ENCODE peak calls at places on chromosomes 4 and X, in five cellular contexts. One of them, this sample, is unnamed.

GRCh38 chr4:81351653-81352455 is 119.9 kb downstream of the RASGEF1B start:
- DNase-seq in Peyer's patch: peak
- DNase-seq in GM12865: peak
- DNase-seq in foreskin fibroblast: peak
- DNase-seq in tibial nerve: peak
- DNase-seq in this sample: peak

GRCh38 chr4:119151161-119151560 is 15.5 kb downstream of the MYOZ2 start:
- DNase-seq in tibial nerve: no peak
- DNase-seq in Peyer's patch: no peak
- DNase-seq in foreskin fibroblast: no peak
- DNase-seq in GM12865: no peak
- DNase-seq in this sample: no peak

GRCh38 chr4:163607292-163607691 is 112.8 kb downstream of the TMA16 start:
- DNase-seq in GM12865: no peak
- DNase-seq in Peyer's patch: no peak
- DNase-seq in foreskin fibroblast: no peak
- DNase-seq in tibial nerve: no peak
- DNase-seq in this sample: no peak

GRCh38 chr4:184310171-184310567 is 92.5 kb upstream of the ENPP6 start:
- DNase-seq in GM12865: peak
- DNase-seq in Peyer's patch: peak
- DNase-seq in foreskin fibroblast: no peak
- DNase-seq in tibial nerve: no peak
- DNase-seq in this sample: peak

GRCh38 chrX:130915302-130915701 is 12.3 kb upstream of the ENOX2 start:
- DNase-seq in Peyer's patch: no peak
- DNase-seq in foreskin fibroblast: peak
- DNase-seq in GM12865: no peak
- DNase-seq in tibial nerve: no peak
- DNase-seq in this sample: no peak

GRCh38 chrX:24153175-24153795 is 3.8 kb downstream of the ZFX start:
- DNase-seq in foreskin fibroblast: no peak
- DNase-seq in Peyer's patch: no peak
- DNase-seq in GM12865: peak
- DNase-seq in tibial nerve: no peak
- DNase-seq in this sample: no peak

GRCh38 chr4:46274717-46275116 is 115.2 kb downstream of the GABRA2 start:
- DNase-seq in foreskin fibroblast: no peak
- DNase-seq in GM12865: no peak
- DNase-seq in Peyer's patch: no peak
- DNase-seq in tibial nerve: no peak
- DNase-seq in this sample: no peak

GRCh38 chr4:80115368-80116181 is 42.5 kb upstream of the ANTXR2 start:
- DNase-seq in tibial nerve: no peak
- DNase-seq in foreskin fibroblast: peak
- DNase-seq in GM12865: no peak
- DNase-seq in Peyer's patch: no peak
- DNase-seq in this sample: no peak

GRCh38 chrX:97387004-97387403 is 503.3 kb downstream of the RPA4 start:
- DNase-seq in foreskin fibroblast: no peak
- DNase-seq in tibial nerve: no peak
- DNase-seq in GM12865: no peak
- DNase-seq in Peyer's patch: no peak
- DNase-seq in this sample: no peak

GRCh38 chr4:72974694-72975487 is 94.6 kb downstream of the COX18 start:
- DNase-seq in GM12865: no peak
- DNase-seq in Peyer's patch: no peak
- DNase-seq in tibial nerve: no peak
- DNase-seq in foreskin fibroblast: peak
- DNase-seq in this sample: no peak

GRCh38 chr4:183589710-183590109 is 69.3 kb downstream of the RWDD4 start:
- DNase-seq in Peyer's patch: no peak
- DNase-seq in tibial nerve: no peak
- DNase-seq in GM12865: no peak
- DNase-seq in foreskin fibroblast: no peak
- DNase-seq in this sample: no peak

GRCh38 chr4:73347497-73347896 is 56.6 kb upstream of the ALB start:
- DNase-seq in GM12865: no peak
- DNase-seq in tibial nerve: no peak
- DNase-seq in foreskin fibroblast: no peak
- DNase-seq in Peyer's patch: no peak
- DNase-seq in this sample: no peak

GRCh38 chrX:40176979-40177430 is 79.2 kb upstream of the BCOR start:
- DNase-seq in foreskin fibroblast: no peak
- DNase-seq in GM12865: no peak
- DNase-seq in Peyer's patch: no peak
- DNase-seq in tibial nerve: no peak
- DNase-seq in this sample: no peak

GRCh38 chr4:185589067-185589844 is 53.9 kb upstream of the PDLIM3 start:
- DNase-seq in foreskin fibroblast: no peak
- DNase-seq in tibial nerve: no peak
- DNase-seq in Peyer's patch: no peak
- DNase-seq in GM12865: no peak
- DNase-seq in this sample: no peak

GRCh38 chrX:80879143-80879542 is 69.5 kb upstream of the BRWD3 start:
- DNase-seq in tibial nerve: no peak
- DNase-seq in GM12865: peak
- DNase-seq in Peyer's patch: no peak
- DNase-seq in foreskin fibroblast: no peak
- DNase-seq in this sample: no peak

GRCh38 chrX:24619647-24620046 is 27.5 kb downstream of the PCYT1B start:
- DNase-seq in Peyer's patch: no peak
- DNase-seq in tibial nerve: no peak
- DNase-seq in foreskin fibroblast: peak
- DNase-seq in GM12865: peak
- DNase-seq in this sample: no peak

GRCh38 chr4:34636623-34637022 is 1607.7 kb downstream of the ARAP2 start:
- DNase-seq in tibial nerve: no peak
- DNase-seq in Peyer's patch: no peak
- DNase-seq in GM12865: no peak
- DNase-seq in foreskin fibroblast: no peak
- DNase-seq in this sample: no peak

GRCh38 chr4:138650917-138651564 is 364.5 kb upstream of the NOCT start:
- DNase-seq in tibial nerve: no peak
- DNase-seq in foreskin fibroblast: peak
- DNase-seq in Peyer's patch: no peak
- DNase-seq in GM12865: no peak
- DNase-seq in this sample: no peak

GRCh38 chr4:165131247-165131832 is 18.7 kb upstream of the TMEM192 start:
- DNase-seq in tibial nerve: peak
- DNase-seq in GM12865: peak
- DNase-seq in foreskin fibroblast: peak
- DNase-seq in Peyer's patch: peak
- DNase-seq in this sample: peak

GRCh38 chr4:149604827-149605226 is 210.8 kb downstream of the IQCM start:
- DNase-seq in GM12865: no peak
- DNase-seq in Peyer's patch: no peak
- DNase-seq in foreskin fibroblast: no peak
- DNase-seq in tibial nerve: no peak
- DNase-seq in this sample: no peak

DNA sequence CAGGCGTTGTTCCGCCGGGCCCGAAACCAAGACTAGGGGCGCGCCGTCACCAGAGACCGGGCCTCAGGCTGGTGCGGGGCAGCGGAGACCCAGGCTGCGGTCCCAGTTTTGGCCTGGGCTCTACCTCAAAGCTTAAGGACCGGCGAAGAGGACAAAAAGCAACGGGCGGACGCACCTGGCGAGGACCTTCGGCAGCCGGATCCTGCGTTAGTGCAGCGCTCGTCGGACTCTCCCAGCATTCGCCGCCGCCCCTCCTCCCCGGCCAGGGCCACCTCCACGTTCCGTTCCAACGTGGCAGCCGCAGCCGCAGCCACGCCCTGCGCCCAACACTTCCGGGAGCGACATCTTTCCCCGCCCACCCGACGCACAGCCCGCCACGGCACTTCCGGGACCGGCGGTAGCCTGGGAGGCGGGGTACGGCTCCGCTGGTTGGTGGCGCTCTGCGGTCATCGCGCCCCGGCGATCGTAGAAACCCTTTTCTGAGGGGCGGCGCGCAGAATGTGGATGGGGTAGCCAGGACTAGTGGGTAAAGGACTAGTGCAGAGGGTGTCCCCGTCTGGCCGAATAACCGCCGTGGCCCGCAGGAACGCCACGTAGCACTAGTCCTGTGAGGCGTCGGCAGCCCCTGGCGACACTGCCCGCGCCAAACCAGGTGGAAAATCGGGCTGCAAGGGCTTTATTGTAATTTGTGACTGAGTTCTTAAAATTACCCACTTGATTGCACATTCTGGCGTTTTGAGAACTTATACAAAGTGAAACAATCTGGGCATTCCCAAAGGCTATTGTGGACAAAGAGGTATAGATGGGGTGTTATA is at the start of gene SEC31A:
- DNase-seq in foreskin fibroblast: peak
- DNase-seq in GM12865: peak
- DNase-seq in tibial nerve: peak
- DNase-seq in Peyer's patch: peak
- DNase-seq in this sample: peak
- TF ChIP-seq CTCF in foreskin fibroblast: no peak
- TF ChIP-seq CTCF in GM12865: no peak
- TF ChIP-seq CTCF in tibial nerve: no peak
- TF ChIP-seq CTCF in Peyer's patch: no peak
- TF ChIP-seq CTCF in this sample: no peak

DNA sequence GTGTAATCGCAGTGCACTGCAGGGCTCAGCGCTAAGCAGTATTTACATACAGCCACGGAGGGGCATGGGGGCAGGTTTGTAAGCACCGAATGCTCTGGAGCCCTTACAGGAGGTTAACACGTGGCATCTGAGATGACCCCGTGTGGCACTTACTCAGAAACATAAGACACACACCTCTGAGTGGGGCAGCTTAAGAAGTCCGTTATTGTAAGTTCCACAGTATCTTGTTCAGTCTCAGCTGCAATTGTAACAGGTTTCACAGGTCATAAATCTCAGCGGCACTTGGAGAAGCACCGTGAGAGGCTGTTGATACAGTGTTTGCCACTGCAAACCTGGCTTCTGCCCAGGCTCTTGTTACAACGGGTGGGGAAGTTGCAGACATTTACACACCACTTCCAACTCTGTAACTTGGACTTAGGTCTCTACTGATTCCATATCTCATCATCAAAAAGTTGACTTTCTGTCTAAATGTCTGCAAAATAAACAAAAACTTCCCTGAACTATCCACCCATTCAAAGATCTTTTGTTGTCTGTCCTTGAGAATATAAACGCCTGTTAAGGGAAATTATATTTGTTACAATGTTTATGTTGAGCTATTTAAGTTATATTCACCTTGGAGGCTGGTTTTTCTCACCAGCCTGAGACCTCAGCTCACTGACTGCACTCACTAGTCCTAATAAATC is 10.3 kb downstream of the CPLX1 start:
- DNase-seq in Peyer's patch: peak
- DNase-seq in tibial nerve: no peak
- DNase-seq in GM12865: no peak
- DNase-seq in foreskin fibroblast: no peak
- DNase-seq in this sample: no peak
- H3K4me3 ChIP-seq in Peyer's patch: no peak
- H3K4me3 ChIP-seq in tibial nerve: no peak
- H3K4me3 ChIP-seq in GM12865: no peak
- H3K4me3 ChIP-seq in foreskin fibroblast: no peak
- H3K4me3 ChIP-seq in this sample: no peak

DNA sequence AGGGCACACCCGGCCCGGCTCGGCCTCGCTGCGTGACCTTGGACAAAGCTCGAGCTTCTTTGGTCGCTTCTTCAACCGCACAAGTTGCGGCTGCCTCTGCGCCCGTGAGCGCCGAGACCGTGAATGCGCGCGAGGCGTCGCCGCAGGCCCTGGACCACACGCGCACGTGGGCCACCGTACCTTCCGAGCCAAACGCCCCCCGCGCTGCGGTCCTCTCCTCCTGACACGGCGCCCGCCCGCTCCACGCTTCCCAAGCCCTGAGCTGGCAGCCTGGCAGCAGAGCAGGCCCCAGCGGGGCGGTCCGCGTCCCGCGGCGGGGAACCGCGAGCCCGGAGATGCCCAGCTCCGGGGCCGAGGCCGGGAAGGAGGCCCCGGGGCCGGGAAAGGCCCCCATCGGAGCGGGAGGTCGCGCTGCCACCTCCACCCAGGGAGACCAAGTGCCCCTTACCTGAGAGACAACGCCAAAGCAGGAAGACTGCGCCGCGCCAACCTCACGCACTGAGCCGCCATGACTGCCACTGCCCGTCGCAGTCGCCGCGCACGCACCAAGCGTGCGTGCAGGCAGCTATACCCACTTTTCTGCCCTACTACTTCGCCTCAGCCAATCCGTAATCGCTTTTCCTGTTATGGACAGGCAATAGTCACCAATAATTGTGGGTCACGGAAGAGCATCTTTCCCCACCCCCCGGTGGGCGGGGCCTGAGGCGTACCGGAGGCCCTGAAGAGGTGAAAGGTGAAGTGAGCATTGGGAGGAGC is at the start of gene GRPEL1:
- DNase-seq in tibial nerve: peak
- DNase-seq in GM12865: peak
- DNase-seq in Peyer's patch: peak
- DNase-seq in foreskin fibroblast: peak
- DNase-seq in this sample: peak
- TF ChIP-seq CTCF in tibial nerve: no peak
- TF ChIP-seq CTCF in GM12865: no peak
- TF ChIP-seq CTCF in Peyer's patch: no peak
- TF ChIP-seq CTCF in foreskin fibroblast: no peak
- TF ChIP-seq CTCF in this sample: no peak

GRCh38 chrX:2474963-2475726 is 25.6 kb downstream of the DHRSX start:
- DNase-seq in GM12865: no peak
- DNase-seq in foreskin fibroblast: no peak
- DNase-seq in tibial nerve: no peak
- DNase-seq in Peyer's patch: peak
- DNase-seq in this sample: no peak
- H3K4me3 ChIP-seq in GM12865: no peak
- H3K4me3 ChIP-seq in foreskin fibroblast: no peak
- H3K4me3 ChIP-seq in tibial nerve: no peak
- H3K4me3 ChIP-seq in Peyer's patch: no peak
- H3K4me3 ChIP-seq in this sample: no peak

DNA sequence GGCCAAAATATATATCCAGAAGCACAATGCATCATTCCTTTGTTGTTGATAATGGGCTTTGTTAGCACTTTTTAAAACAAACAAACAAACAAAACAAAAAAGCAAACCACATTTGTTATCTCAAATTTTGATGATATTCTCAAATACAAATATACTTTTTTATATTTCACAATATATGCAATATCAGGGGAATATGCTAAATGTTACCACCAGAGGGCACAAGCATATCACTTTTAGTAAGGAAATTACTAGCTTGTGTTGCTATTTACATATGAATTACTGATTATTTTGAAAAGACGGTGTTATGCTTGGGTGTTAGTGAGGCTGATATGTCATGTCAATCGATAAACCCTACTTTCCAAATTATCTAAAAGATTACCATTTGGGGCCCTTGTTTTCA is 29.1 kb downstream of the RIPPLY1 start:
- DNase-seq in foreskin fibroblast: no peak
- DNase-seq in Peyer's patch: no peak
- DNase-seq in GM12865: peak
- DNase-seq in tibial nerve: no peak
- DNase-seq in this sample: no peak
- TF ChIP-seq CTCF in foreskin fibroblast: peak
- TF ChIP-seq CTCF in Peyer's patch: peak
- TF ChIP-seq CTCF in GM12865: peak
- TF ChIP-seq CTCF in tibial nerve: peak
- TF ChIP-seq CTCF in this sample: peak